ENCODE peak calls at places on chromosome 4, in eight cellular contexts. R, T, V, E, G, Q, L and I are unnamed samples.

GRCh38 chr4:17260395-17260907 is 251.4 kb downstream of the QDPR start:
- DNase-seq in R (no peak), T (no peak), V (no peak), E (no peak), G (no peak), Q (no peak), L (no peak), I (no peak)

GRCh38 chr4:186644316-186644638 is 79.4 kb downstream of the FAT1 start:
- DNase-seq in R (no peak), T (no peak), V (no peak), E (no peak), G (no peak), Q (no peak), L (no peak), I (no peak)

GRCh38 chr4:128277856-128278255 is 9.8 kb downstream of the PGRMC2 start:
- DNase-seq in R (no peak), T (no peak), V (no peak), E (no peak), G (no peak), Q (no peak), L (no peak), I (no peak)

GRCh38 chr4:26860922-26861433 is 337 bp downstream of the STIM2 start:
- DNase-seq in R (no peak), T (peak), V (peak), E (peak), G (peak), Q (peak), L (peak), I (peak)

GRCh38 chr4:147312376-147313046 is 168.4 kb upstream of the EDNRA start:
- DNase-seq in R (no peak), T (no peak), V (no peak), E (no peak), G (no peak), Q (no peak), L (peak), I (no peak)

GRCh38 chr4:158884280-158884679 is 115.5 kb downstream of the FNIP2 start:
- DNase-seq in R (no peak), T (peak), V (no peak), E (no peak), G (no peak), Q (no peak), L (no peak), I (no peak)

GRCh38 chr4:126081336-126081735 is 766.6 kb downstream of the FAT4 start:
- DNase-seq in R (no peak), T (no peak), V (no peak), E (no peak), G (no peak), Q (no peak), L (no peak), I (no peak)

GRCh38 chr4:15681067-15681371 is 608 bp upstream of the FAM200B start:
- DNase-seq in R (no peak), T (no peak), V (no peak), E (no peak), G (no peak), Q (no peak), L (no peak), I (no peak)

GRCh38 chr4:147182041-147182440 is 236.4 kb upstream of the TTC29 start:
- DNase-seq in R (no peak), T (no peak), V (no peak), E (no peak), G (no peak), Q (no peak), L (no peak), I (no peak)

DNA sequence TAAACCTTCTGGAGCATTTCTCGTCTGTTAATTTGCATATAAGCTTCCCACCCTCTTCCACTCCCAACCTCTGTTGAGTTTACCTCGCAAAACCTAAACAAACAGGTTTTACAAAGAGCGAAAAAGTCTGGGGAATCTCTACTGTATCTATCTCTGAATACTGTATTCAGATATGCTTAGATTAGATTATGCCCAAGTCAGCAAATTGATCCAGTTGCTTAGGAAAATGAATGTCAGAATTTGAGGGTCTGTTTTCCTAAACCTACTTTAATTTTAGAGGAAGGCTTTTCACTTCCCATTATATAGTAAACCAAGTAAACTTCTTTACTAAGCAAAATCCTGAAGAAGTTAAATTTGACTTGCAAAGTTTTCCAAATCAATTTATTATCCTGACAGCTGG is 6.7 kb downstream of the CCNA2 start:
- DNase-seq in R (no peak), T (no peak), V (no peak), E (no peak), G (no peak), Q (no peak), L (no peak), I (no peak)
- TF ChIP-seq POLR2A in R (no peak), T (no peak), V (no peak), E (no peak), G (no peak), Q (no peak), L (no peak), I (no peak)

DNA sequence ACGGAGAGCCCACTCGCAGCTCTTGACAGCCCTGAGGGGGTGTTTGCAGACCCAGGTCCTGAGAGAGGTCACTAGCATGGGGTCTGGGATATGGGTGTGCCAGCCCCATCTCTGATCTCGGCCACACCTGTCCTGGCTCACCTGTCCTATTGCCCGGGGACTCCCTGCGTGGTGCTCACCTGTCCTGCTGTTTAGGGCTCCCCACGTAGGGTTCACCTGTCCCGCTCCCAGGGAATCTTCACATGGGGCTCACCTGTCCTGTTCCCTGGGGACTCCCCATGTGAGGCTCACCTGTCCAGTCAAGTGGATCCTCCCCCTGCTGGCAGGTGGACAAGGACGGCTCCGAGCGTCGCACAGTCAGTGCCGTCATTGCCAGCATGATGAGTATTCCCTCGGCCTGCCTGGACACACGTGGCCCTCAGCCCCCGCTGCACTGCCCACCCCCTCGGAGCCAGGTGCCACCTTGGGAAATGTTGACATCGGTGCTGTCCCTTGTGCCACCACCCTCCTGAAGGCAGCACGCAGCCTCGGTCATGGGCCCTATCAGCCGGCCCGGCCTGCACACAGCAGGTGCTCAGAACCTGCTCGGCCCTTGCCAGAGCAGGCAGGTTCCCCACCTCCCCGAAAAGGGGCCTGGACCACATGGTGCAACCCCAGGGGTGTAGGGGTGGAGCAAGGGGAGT is 6.3 kb downstream of the SLC49A3 start:
- DNase-seq in R (no peak), T (no peak), V (no peak), E (no peak), G (no peak), Q (peak), L (no peak), I (no peak)
- TF ChIP-seq POLR2A in R (no peak), T (no peak), V (no peak), E (no peak), G (no peak), Q (no peak), L (no peak), I (no peak)

DNA sequence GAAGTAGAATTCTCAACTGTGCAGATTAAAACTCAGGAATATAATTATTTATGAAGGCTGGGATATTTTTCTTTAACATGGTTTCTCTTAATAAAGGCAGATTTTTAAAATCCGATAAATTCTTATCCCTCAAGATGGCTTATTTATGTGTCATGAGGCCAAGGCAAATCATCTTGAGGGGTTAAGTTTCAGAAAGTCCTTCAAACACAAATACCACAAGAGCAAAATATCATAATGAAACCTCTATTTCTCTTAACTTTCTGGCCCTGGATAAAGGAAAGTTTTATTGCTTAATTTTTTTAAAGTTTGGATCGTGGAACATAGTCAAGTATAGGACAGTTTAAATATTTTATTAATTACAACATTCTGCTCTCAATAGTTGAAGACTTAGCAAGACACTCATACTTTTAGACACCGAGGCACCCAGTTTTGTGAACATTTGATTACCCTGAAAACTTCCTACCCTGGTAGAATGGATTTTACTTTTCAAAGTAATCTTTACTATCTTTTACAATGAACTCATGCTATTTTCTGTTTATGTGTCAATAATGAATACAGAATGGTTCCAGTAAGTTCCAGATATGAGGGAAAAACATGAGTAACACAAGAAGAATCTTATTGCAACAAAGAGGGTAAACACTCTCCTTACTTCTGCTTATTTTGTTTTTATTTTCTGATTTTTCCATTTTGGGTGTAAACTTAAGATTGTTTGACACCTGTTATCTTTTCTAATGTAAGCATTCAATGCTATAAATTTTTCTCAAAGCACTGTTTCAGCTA is 200.7 kb upstream of the IL15 start:
- DNase-seq in R (no peak), T (no peak), V (no peak), E (no peak), G (no peak), Q (no peak), L (no peak), I (no peak)
- TF ChIP-seq POLR2A in R (no peak), T (no peak), V (no peak), E (no peak), G (no peak), Q (no peak), L (no peak), I (no peak)

DNA sequence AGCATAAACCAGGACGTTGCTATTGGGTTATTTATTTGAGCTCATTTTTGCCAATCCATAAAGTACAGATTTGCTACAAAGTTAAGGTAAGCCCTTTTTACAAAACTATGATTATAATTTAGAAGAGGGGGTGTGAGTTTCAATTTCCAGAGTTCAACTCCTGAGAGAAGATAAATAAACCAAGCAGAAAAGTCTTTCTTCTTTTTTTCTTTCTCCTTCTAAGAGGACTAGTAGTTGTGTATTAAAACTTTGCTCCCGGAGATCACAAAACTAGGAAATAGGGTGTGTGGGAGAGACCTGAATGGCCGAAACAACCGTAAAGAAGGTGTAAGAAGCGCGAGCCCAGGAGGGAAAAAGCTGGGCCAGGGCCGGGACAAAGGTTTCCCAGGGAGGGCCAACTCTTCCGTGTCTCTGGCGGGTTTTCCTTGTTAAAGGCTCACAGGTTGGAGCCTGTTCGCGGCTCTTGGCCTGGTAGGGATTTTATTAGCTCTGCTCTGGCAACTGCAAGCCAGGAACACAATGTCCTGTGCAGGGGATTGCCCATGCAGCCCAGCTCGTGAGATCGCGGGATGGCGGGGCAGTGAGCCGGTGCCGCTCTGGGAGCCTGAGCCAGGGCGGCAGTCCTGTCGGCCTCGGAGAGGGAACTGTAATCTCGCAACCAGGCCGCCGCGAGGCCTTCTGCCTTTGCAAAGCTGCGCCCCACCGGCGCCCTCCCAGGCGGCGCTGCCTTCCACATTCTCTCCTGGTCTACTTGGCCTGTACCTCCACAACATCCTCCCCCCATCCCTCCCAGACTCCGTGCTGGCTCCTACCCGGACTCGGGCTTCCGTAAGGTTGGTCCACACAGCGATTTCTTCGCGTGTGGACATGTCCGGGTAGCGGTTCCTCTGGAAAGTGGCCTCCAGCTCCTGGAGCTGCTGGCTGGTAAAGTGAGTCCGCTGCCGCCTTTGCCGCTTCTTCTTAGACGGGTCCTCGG is 2.2 kb downstream of the PITX2 start:
- DNase-seq in R (no peak), T (no peak), V (no peak), E (no peak), G (no peak), Q (peak), L (peak), I (no peak)
- TF ChIP-seq POLR2A in R (no peak), T (no peak), V (no peak), E (no peak), G (no peak), Q (peak), L (no peak), I (no peak)

DNA sequence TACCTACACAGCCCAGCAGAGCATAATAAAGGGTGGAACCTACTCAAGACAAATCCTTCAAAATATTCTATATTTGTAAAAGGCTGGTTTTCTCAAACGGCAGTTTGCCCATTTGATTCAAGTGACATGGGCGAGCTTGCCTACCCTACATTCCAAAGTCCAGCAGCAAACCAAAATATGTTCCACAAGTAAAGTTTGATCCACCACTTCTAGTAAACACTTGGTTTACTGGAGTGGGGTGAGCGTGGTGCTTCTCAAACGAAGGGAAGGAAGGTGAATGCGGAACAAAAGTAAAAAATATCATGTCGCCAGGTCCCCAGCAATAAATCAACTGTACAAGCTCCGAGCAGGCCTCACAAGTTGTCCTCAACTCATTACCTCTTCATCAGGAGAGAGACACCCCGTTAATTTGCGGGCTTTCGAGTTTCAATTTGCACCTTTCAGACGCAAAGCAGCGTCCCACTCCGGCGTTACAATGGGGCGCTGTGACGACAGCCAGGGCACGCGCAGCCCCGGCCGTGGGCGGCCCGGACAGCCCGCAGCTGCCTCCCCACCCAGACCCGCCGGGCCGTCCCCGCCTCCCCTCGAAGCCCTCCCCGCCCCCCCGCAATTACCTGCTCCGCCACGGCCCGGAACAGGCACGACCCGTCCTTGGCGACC is 1.1 kb downstream of the OTUD4 start:
- DNase-seq in R (peak), T (peak), V (peak), E (no peak), G (peak), Q (peak), L (peak), I (peak)
- TF ChIP-seq POLR2A in R (no peak), T (no peak), V (no peak), E (no peak), G (no peak), Q (peak), L (peak), I (peak)

GRCh38 chr4:123505457-123506310 is 109.1 kb downstream of the SPRY1 start:
- DNase-seq in R (no peak), T (peak), V (peak), E (peak), G (peak), Q (peak), L (peak), I (peak)
- TF ChIP-seq POLR2A in R (no peak), T (no peak), V (no peak), E (no peak), G (no peak), Q (no peak), L (no peak), I (no peak)

GRCh38 chr4:173520921-173521473 is 9.0 kb downstream of the HAND2 start:
- DNase-seq in R (no peak), T (no peak), V (peak), E (no peak), G (no peak), Q (no peak), L (no peak), I (no peak)

GRCh38 chr4:173524218-173525117 is 5.6 kb downstream of the HAND2 start:
- DNase-seq in R (no peak), T (no peak), V (no peak), E (no peak), G (no peak), Q (no peak), L (no peak), I (no peak)

GRCh38 chr4:173521474-173522159 is 8.4 kb downstream of the HAND2 start:
- DNase-seq in R (no peak), T (no peak), V (peak), E (no peak), G (no peak), Q (no peak), L (no peak), I (no peak)

GRCh38 chr4:173522874-173523395 is 7.1 kb downstream of the HAND2 start:
- DNase-seq in R (no peak), T (no peak), V (peak), E (no peak), G (no peak), Q (no peak), L (no peak), I (no peak)

DNA sequence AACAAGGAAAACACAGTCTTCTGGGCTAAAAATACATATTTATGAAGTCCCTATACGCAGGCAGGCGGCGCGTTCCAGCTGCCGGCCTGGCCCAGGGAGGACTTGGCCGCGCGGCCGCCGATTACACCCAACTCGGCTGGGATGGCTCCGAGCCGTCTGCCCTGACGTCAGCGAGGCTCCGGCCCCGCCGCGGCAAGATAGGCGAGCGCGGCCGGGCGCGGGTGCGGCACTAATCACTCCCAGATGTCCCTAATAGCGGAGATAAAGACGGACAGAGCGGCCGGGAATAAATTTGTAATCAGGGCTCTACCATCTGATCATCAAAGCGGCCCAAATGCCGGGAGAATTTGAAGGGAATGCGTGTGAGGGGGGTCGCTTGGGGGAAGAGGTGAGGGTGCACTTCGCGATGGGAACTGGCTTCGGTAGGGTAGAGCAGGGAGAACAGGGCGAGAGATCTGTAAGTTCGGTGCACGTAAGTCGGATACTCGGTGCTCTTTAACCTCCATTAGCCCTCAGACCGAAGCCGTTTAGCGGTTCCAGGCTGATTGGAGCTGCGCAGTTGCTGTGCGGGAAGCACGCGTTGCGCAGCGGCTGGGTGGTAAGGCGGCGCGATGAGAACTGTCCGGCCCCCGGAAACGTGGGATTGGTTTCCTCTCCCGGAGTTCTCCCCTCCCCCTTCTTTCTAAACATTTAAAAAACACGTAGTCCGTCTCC is 7.7 kb downstream of the HAND2 start:
- DNase-seq in R (no peak), T (peak), V (peak), E (no peak), G (peak), Q (peak), L (no peak), I (peak)
- TF ChIP-seq POLR2A in R (no peak), T (peak), V (peak), E (no peak), G (peak), Q (no peak), L (no peak), I (no peak)

DNA sequence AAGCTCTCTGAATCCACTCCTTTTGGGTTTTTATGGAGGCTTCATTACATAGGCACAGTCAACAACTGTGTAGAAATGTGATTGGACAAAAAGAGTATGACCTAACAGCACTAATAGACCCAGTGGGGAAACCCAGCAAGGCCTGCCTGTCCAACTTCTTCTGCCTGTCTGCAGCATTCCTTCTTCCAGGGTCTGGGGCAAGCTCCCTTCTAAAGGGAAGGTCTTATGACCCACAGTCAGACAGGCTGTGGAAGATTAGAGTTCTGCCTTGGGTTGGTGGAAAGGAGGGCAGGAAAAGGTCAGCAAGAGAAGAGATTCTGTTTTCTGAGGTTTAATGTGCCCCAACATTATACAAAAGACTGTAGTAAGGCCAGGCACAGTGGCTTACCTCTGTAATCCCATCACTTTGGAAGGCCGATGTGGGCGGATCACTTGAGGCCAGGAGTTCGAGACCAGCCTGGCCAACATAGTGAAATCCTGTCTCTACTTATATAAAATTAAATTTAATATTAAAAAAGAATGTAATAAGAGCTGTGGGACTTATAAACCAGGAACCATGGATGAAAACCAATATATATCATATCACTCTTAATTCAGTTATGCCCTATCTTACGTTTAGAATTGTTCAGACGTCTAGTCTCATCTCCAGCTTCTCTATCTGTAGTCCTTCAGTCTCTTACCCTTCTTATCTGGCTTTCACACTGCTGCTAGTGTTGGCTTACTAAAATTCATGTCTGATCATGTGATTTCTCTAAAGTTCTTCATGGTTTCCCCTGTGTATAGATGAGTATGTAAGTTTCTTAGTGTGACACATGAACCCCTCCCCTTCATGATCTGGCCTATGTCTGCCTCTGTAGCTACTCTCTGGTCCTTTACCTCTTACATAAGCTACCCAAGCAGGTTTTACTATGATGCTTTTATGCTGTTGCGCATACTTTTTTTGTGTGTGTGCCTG is 6.2 kb downstream of the CLCN3 start:
- DNase-seq in R (no peak), T (peak), V (no peak), E (no peak), G (no peak), Q (no peak), L (no peak), I (no peak)
- TF ChIP-seq POLR2A in R (no peak), T (no peak), V (no peak), E (no peak), G (no peak), Q (no peak), L (no peak), I (no peak)